ENCODE peak calls at places on chromosomes 7 and 10, in eight cellular contexts. One of them, this sample, is unnamed.

GRCh38 chr10:124732931-124733536 is 11.1 kb downstream of the FAM53B start:
- DNase-seq in neuronal stem cell: no peak
- DNase-seq in NCI-H2081: no peak
- DNase-seq in upper lobe of right lung: peak
- DNase-seq in right cardiac atrium: peak
- DNase-seq in CD8-positive, alpha-beta T cell: peak
- DNase-seq in T-helper 22 cell: peak
- DNase-seq in progenitor cell of endocrine pancreas: no peak
- DNase-seq in this sample: peak

GRCh38 chr7:6221340-6222319 is 50.8 kb downstream of the CYTH3 start:
- DNase-seq in neuronal stem cell: no peak
- DNase-seq in NCI-H2081: no peak
- DNase-seq in upper lobe of right lung: no peak
- DNase-seq in right cardiac atrium: no peak
- DNase-seq in CD8-positive, alpha-beta T cell: peak
- DNase-seq in T-helper 22 cell: peak
- DNase-seq in progenitor cell of endocrine pancreas: no peak
- DNase-seq in this sample: no peak

GRCh38 chr10:97494863-97495506 is 3.2 kb downstream of the MMS19 start:
- DNase-seq in neuronal stem cell: no peak
- DNase-seq in NCI-H2081: no peak
- DNase-seq in upper lobe of right lung: no peak
- DNase-seq in right cardiac atrium: no peak
- DNase-seq in CD8-positive, alpha-beta T cell: no peak
- DNase-seq in T-helper 22 cell: no peak
- DNase-seq in progenitor cell of endocrine pancreas: no peak
- DNase-seq in this sample: no peak

GRCh38 chr7:21497072-21497471 is 45.8 kb upstream of the DNAH11 start:
- DNase-seq in neuronal stem cell: no peak
- DNase-seq in NCI-H2081: no peak
- DNase-seq in upper lobe of right lung: no peak
- DNase-seq in right cardiac atrium: no peak
- DNase-seq in CD8-positive, alpha-beta T cell: no peak
- DNase-seq in T-helper 22 cell: no peak
- DNase-seq in progenitor cell of endocrine pancreas: no peak
- DNase-seq in this sample: no peak

GRCh38 chr10:25226775-25227682 is 52.2 kb downstream of the GPR158 start:
- DNase-seq in neuronal stem cell: peak
- DNase-seq in NCI-H2081: peak
- DNase-seq in upper lobe of right lung: no peak
- DNase-seq in right cardiac atrium: peak
- DNase-seq in CD8-positive, alpha-beta T cell: no peak
- DNase-seq in T-helper 22 cell: no peak
- DNase-seq in progenitor cell of endocrine pancreas: no peak
- DNase-seq in this sample: peak

GRCh38 chr10:120917521-120918250 is 66.5 kb downstream of the WDR11 start:
- DNase-seq in neuronal stem cell: no peak
- DNase-seq in NCI-H2081: no peak
- DNase-seq in upper lobe of right lung: no peak
- DNase-seq in right cardiac atrium: no peak
- DNase-seq in CD8-positive, alpha-beta T cell: no peak
- DNase-seq in T-helper 22 cell: no peak
- DNase-seq in progenitor cell of endocrine pancreas: no peak
- DNase-seq in this sample: no peak

GRCh38 chr10:109894516-109894915 is 28.8 kb downstream of the XPNPEP1 start:
- DNase-seq in neuronal stem cell: no peak
- DNase-seq in NCI-H2081: no peak
- DNase-seq in upper lobe of right lung: no peak
- DNase-seq in right cardiac atrium: peak
- DNase-seq in CD8-positive, alpha-beta T cell: no peak
- DNase-seq in T-helper 22 cell: no peak
- DNase-seq in progenitor cell of endocrine pancreas: no peak
- DNase-seq in this sample: no peak

GRCh38 chr10:105579112-105579511 is 938.0 kb downstream of the SORCS3 start:
- DNase-seq in neuronal stem cell: no peak
- DNase-seq in NCI-H2081: no peak
- DNase-seq in upper lobe of right lung: peak
- DNase-seq in right cardiac atrium: no peak
- DNase-seq in CD8-positive, alpha-beta T cell: no peak
- DNase-seq in T-helper 22 cell: no peak
- DNase-seq in progenitor cell of endocrine pancreas: no peak
- DNase-seq in this sample: no peak

GRCh38 chr7:73738220-73738611 is 386 bp downstream of the ABHD11 start:
- DNase-seq in neuronal stem cell: no peak
- DNase-seq in NCI-H2081: peak
- DNase-seq in upper lobe of right lung: peak
- DNase-seq in right cardiac atrium: peak
- DNase-seq in CD8-positive, alpha-beta T cell: peak
- DNase-seq in T-helper 22 cell: peak
- DNase-seq in progenitor cell of endocrine pancreas: no peak
- DNase-seq in this sample: peak

GRCh38 chr10:11515596-11516418 is 95.6 kb downstream of the USP6NL start:
- DNase-seq in neuronal stem cell: no peak
- DNase-seq in NCI-H2081: peak
- DNase-seq in upper lobe of right lung: no peak
- DNase-seq in right cardiac atrium: no peak
- DNase-seq in CD8-positive, alpha-beta T cell: peak
- DNase-seq in T-helper 22 cell: no peak
- DNase-seq in progenitor cell of endocrine pancreas: no peak
- DNase-seq in this sample: peak

This sample was measured in colonic mucosa.